ENCODE peak calls at places on chromosomes 6 and 20, in seven cellular contexts. I is B cell; V is fibroblast of gingiva; E is M059J; F is stimulated activated CD4-positive, alpha-beta T cell treated with anti-CD3 and anti-CD28 coated beads, Interleukin-2, amount 100 ng/mL, for 24 hours; C is fibroblast of the aortic adventitia; G is BE2C. Q is an unnamed sample.

GRCh38 chr6:26568601-26569432 is 27.9 kb upstream of the ABT1 start:
- DNase-seq in G (peak; percentile 81), F (peak; percentile 100), C (peak; percentile 95), I (peak; percentile 96), E (peak; percentile 95), V (peak; percentile 84), Q (peak; percentile 90)

GRCh38 chr20:19913927-19914614 is 103.1 kb upstream of the NAA20 start:
- DNase-seq in F (no peak), E (peak; percentile 60), G (no peak), I (no peak), C (peak; percentile 26), V (no peak), Q (peak; percentile 93)

GRCh38 chr6:46465294-46466165 is 25.7 kb downstream of the RCAN2 start:
- DNase-seq in V (no peak), I (no peak), E (peak; percentile 16), C (peak; percentile 7), G (no peak), F (no peak), Q (no peak)

GRCh38 chr20:25324412-25324811 is 66.2 kb downstream of the ABHD12 start:
- DNase-seq in F (no peak), G (no peak), C (no peak), E (no peak), V (no peak), I (no peak), Q (no peak)

GRCh38 chr20:17650301-17650761 is 31.7 kb downstream of the RRBP1 start:
- DNase-seq in E (no peak), V (no peak), I (no peak), G (no peak), C (peak; percentile 26), F (no peak), Q (no peak)

GRCh38 chr20:15491564-15491963 is 1081.7 kb downstream of the KIF16B start:
- DNase-seq in E (no peak), G (peak; percentile 8), C (no peak), V (no peak), F (no peak), I (peak; percentile 24), Q (peak; percentile 4)

GRCh38 chr20:6852478-6852877 is 85.0 kb downstream of the BMP2 start:
- DNase-seq in G (no peak), E (no peak), V (no peak), F (no peak), C (no peak), I (no peak), Q (no peak)

GRCh38 chr6:5698318-5698717 is 308.4 kb downstream of the NRN1 start:
- DNase-seq in E (no peak), C (no peak), G (no peak), F (no peak), I (no peak), V (no peak), Q (no peak)

GRCh38 chr6:75230484-75231325 is 12.9 kb downstream of the COX7A2 start:
- DNase-seq in G (peak; percentile 35), V (peak; percentile 59), E (peak; percentile 69), I (no peak), F (no peak), C (peak; percentile 78), Q (peak; percentile 56)

GRCh38 chr6:128007658-128008057 is 106.8 kb upstream of the THEMIS start:
- DNase-seq in I (no peak), F (no peak), C (no peak), V (peak; percentile 69), G (no peak), E (no peak), Q (no peak)

GRCh38 chr20:35443003-35443402 is 5.0 kb upstream of the GDF5 start:
- DNase-seq in G (peak; percentile 42), F (no peak), V (peak; percentile 78), E (peak; percentile 97), C (peak; percentile 88), I (no peak), Q (peak; percentile 10)

GRCh38 chr6:88365230-88365629 is 199.1 kb upstream of the CNR1 start:
- DNase-seq in C (no peak), G (no peak), I (no peak), V (peak; percentile 69), F (no peak), E (no peak), Q (no peak)

GRCh38 chr20:36465109-36466080 is 75.9 kb upstream of the MYL9 start:
- DNase-seq in C (peak; percentile 83), I (peak; percentile 50), E (peak; percentile 97), F (peak; percentile 57), V (peak; percentile 83), G (peak; percentile 52), Q (peak; percentile 71)

GRCh38 chr6:17600527-17601388 is 656 bp downstream of the FAM8A1 start:
- DNase-seq in C (peak; percentile 11), G (peak; percentile 49), F (peak; percentile 56), E (peak; percentile 58), I (peak; percentile 69), V (no peak), Q (no peak)

GRCh38 chr6:71080793-71081192 is 123.9 kb upstream of the B3GAT2 start:
- DNase-seq in C (peak; percentile 43), I (no peak), G (no peak), E (peak; percentile 32), V (peak; percentile 13), F (no peak), Q (no peak)